ENCODE peak calls at places on chromosomes 2 and 18, in five cellular contexts. E, L, Y, G and I are unnamed samples. For H3K4me1 and H3K9me2, the result is how much of the 10 kb centered on the place peaks cover.

GRCh38 chr2:72917875-72918660 is 749 bp downstream of the EMX1 start:
- DNase-seq in L (no peak), Y (peak), G (no peak), E (no peak), I (no peak)

GRCh38 chr2:24258718-24259117 is 83.9 kb downstream of the FAM228A start:
- DNase-seq in L (no peak), E (no peak), G (no peak), Y (no peak), I (no peak)

GRCh38 chr18:50128506-50129271 is 66.3 kb downstream of the MYO5B start:
- DNase-seq in L (no peak), E (no peak), Y (peak), G (peak), I (no peak)

GRCh38 chr2:64342195-64343099 is 111.5 kb upstream of the LGALSL start:
- DNase-seq in G (no peak), E (no peak), L (no peak), Y (no peak), I (no peak)

GRCh38 chr18:63606526-63606925 is 19.4 kb downstream of the SERPINB13 start:
- DNase-seq in G (no peak), E (peak), Y (no peak), L (no peak), I (no peak)

GRCh38 chr2:27013738-27014137 is 19.0 kb upstream of the TMEM214 start:
- DNase-seq in L (no peak), E (no peak), G (no peak), Y (no peak), I (no peak)

GRCh38 chr2:1483551-1483950 is 70.3 kb downstream of the TPO start:
- DNase-seq in L (no peak), G (no peak), E (no peak), Y (no peak), I (no peak)

GRCh38 chr2:168731550-168732128 is 70.8 kb upstream of the NOSTRIN start:
- DNase-seq in L (no peak), Y (no peak), G (no peak), E (peak), I (no peak)

GRCh38 chr18:7575465-7576026 is 8.4 kb downstream of the PTPRM start:
- DNase-seq in G (no peak), Y (no peak), L (no peak), E (peak), I (no peak)

GRCh38 chr2:231200805-231201474 is 2.5 kb downstream of the ARMC9 start:
- DNase-seq in Y (no peak), E (peak), L (no peak), G (no peak), I (no peak)

GRCh38 chr18:46946656-46947282 is 29.4 kb downstream of the KATNAL2 start:
- DNase-seq in Y (peak), G (peak), L (no peak), E (peak), I (no peak)

GRCh38 chr2:43448822-43449110 is 147.1 kb downstream of the THADA start:
- DNase-seq in L (no peak), Y (peak), E (no peak), G (no peak), I (no peak)

GRCh38 chr2:113979172-113980128 is 89.6 kb downstream of the ACTR3 start:
- DNase-seq in E (no peak), G (no peak), L (no peak), Y (peak), I (peak)

GRCh38 chr2:120360307-120360855 is 14.4 kb downstream of the INHBB start:
- DNase-seq in Y (no peak), L (no peak), G (no peak), E (peak), I (no peak)

GRCh38 chr18:79866889-79867574 is 69.3 kb downstream of the KCNG2 start:
- DNase-seq in L (no peak), Y (no peak), G (no peak), E (peak), I (no peak)

GRCh38 chr2:18626256-18626668 is 36.9 kb upstream of the NT5C1B start:
- DNase-seq in L (no peak), Y (no peak), E (peak), G (no peak), I (no peak)

GRCh38 chr18:52657063-52657462 is 317.1 kb downstream of the DCC start:
- DNase-seq in E (no peak), Y (peak), L (no peak), G (no peak), I (no peak)

GRCh38 chr2:97712693-97713295 is 582 bp upstream of the ZAP70 start:
- DNase-seq in E (no peak), G (no peak), L (no peak), Y (no peak), I (peak)

GRCh38 chr2:26770986-26771586 is 7.0 kb downstream of the SLC35F6 start:
- DNase-seq in E (peak), G (peak), L (no peak), Y (peak), I (peak)

GRCh38 chr2:53235836-53236582 is 531.6 kb upstream of the CHAC2 start:
- DNase-seq in E (no peak), G (no peak), L (no peak), Y (no peak), I (no peak)

GRCh38 chr2:185583058-185583816 is 155.4 kb upstream of the FSIP2 start:
- DNase-seq in Y (peak), G (no peak), E (peak), L (peak), I (no peak)

GRCh38 chr2:52402128-52402527 is 1365.5 kb upstream of the CHAC2 start:
- DNase-seq in E (no peak), G (no peak), L (no peak), Y (no peak), I (no peak)

GRCh38 chr2:16057661-16058060 is 117.3 kb downstream of the MYCN start:
- DNase-seq in L (no peak), E (no peak), G (no peak), Y (no peak), I (no peak)

GRCh38 chr2:214139630-214140284 is 271.1 kb upstream of the VWC2L start:
- DNase-seq in G (no peak), E (no peak), L (no peak), Y (no peak), I (no peak)

GRCh38 chr2:77479395-77479794 is 42.8 kb downstream of the LRRTM4 start:
- DNase-seq in E (no peak), G (no peak), Y (no peak), L (no peak), I (no peak)

GRCh38 chr2:150232871-150233270 is 254.6 kb downstream of the RND3 start:
- DNase-seq in G (no peak), E (no peak), Y (no peak), L (no peak), I (no peak)

GRCh38 chr2:126932966-126933555 is 34.4 kb downstream of the TEX51 start:
- DNase-seq in L (no peak), G (no peak), Y (peak), E (no peak), I (no peak)

GRCh38 chr2:141508086-141508749 is 622.6 kb downstream of the LRP1B start:
- DNase-seq in L (no peak), G (no peak), E (peak), Y (no peak), I (no peak)

DNA sequence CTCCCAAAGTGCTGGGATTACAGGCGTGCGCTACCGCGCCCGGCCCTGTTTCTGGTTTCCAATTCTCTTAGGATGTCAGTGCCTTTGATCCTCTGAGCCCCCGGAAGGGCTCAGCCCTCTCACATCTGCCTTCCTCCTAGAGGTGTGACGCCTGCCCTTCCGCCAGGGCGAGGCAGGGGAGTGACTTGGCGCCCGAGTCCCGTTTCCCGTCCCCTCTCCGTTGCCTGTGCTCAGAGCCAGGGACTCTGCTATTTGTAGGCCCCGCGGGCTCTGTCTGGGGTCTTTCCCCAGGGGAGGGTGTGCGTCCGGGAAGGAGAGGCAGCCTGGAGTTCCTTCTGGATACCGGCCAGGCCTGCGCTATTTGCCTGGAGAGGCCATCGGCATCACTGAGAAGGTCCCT is 103.8 kb upstream of the TAF1B start:
- DNase-seq in L (no peak), E (peak), G (no peak), Y (no peak), I (no peak)
- H2AFZ ChIP-seq in L (no peak), E (peak), G (no peak), Y (no peak), I (no peak)

GRCh38 chr2:8636041-8636491 is 45.8 kb upstream of the ID2 start:
- DNase-seq in G (no peak), Y (no peak), L (no peak), E (no peak), I (no peak)
- H3K4me1 ChIP-seq in G (under half), Y (under half), L (half or more), E (under half), I (under half)

DNA sequence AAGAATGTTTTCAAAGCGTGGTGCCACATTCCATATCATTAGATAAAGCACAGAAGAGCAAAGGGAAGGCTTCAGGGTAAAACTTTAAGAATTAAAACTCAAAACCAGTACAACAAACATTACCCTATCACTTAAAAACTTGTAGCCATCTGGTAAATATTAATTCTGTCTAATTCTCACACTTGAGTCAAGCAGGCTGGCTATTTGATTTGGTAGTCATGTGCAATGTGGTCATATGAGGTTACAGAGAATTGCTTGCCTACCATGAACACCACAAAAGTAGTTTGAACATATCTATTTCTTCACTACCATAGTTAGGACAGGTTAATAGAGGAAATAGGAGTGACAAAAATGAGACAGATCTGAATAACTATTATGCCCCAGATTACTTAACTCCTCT is 244.9 kb downstream of the IRS1 start:
- DNase-seq in G (no peak), Y (no peak), L (no peak), E (peak), I (no peak)
- H3K9me2 ChIP-seq in G (under half), Y (under half), L (under half), E (under half), I (under half)

GRCh38 chr18:57084331-57085298 is 62.3 kb upstream of the BOD1L2 start:
- DNase-seq in E (no peak), G (no peak), Y (no peak), L (no peak), I (peak)
- H2AFZ ChIP-seq in E (no peak), G (no peak), Y (peak), L (no peak), I (peak)

DNA sequence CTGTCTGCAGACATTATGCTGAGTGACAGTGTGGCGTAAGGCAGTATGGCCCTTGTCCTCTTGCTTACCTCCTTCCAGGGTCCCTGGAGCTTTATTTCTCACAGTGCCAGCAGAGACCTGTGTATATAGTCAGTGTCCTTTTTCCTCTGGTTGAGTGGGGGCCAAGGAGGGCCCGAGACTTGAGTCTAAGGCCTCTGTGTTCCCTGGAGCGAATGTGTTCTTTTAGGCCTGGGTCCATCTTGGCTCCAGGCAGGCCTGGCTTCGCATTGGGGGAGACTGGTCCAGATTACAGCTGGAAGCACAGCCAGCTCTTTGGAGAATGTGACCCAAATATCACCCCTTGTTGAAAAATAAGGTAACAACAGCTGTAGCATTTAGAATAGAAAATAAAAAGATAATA is 4.9 kb downstream of the VAMP5 start:
- DNase-seq in L (no peak), E (no peak), G (no peak), Y (no peak), I (no peak)
- H3K4me1 ChIP-seq in L (under half), E (half or more), G (under half), Y (under half), I (under half)

GRCh38 chr18:3481696-3482210 is 31.8 kb downstream of the TGIF1 start:
- DNase-seq in L (peak), G (peak), Y (peak), E (peak), I (peak)
- H3K9me2 ChIP-seq in L (under half), G (under half), Y (under half), E (under half), I (under half)

GRCh38 chr2:207515671-207516070 is 14.1 kb upstream of the CREB1 start:
- DNase-seq in E (peak), G (no peak), L (no peak), Y (no peak), I (no peak)
- H2AFZ ChIP-seq in E (no peak), G (no peak), L (no peak), Y (no peak), I (no peak)